ENCODE peak calls at places on chromosomes 1 and 21, in ten cellular contexts. One of them, this sample, is unnamed.

GRCh38 chr1:75257424-75257823 is 123.2 kb downstream of the LHX8 start:
- DNase-seq in K562: no peak
- DNase-seq in caudate nucleus: no peak
- DNase-seq in endothelial cell of umbilical vein: no peak
- DNase-seq in GM23248: no peak
- DNase-seq in HCT116: no peak
- DNase-seq in heart right ventricle: no peak
- DNase-seq in foreskin keratinocyte: no peak
- DNase-seq in naive thymus-derived CD4-positive, alpha-beta T cell: no peak
- DNase-seq in Peyer's patch: no peak
- DNase-seq in this sample: no peak

GRCh38 chr1:8797230-8797629 is 20.2 kb downstream of the RERE start:
- DNase-seq in K562: no peak
- DNase-seq in caudate nucleus: no peak
- DNase-seq in endothelial cell of umbilical vein: no peak
- DNase-seq in GM23248: peak
- DNase-seq in HCT116: no peak
- DNase-seq in heart right ventricle: no peak
- DNase-seq in foreskin keratinocyte: peak
- DNase-seq in naive thymus-derived CD4-positive, alpha-beta T cell: no peak
- DNase-seq in Peyer's patch: no peak
- DNase-seq in this sample: peak

GRCh38 chr1:2588661-2589330 is 2.2 kb downstream of the PRXL2B start:
- DNase-seq in K562: no peak
- DNase-seq in caudate nucleus: no peak
- DNase-seq in endothelial cell of umbilical vein: no peak
- DNase-seq in GM23248: no peak
- DNase-seq in HCT116: no peak
- DNase-seq in heart right ventricle: peak
- DNase-seq in foreskin keratinocyte: no peak
- DNase-seq in naive thymus-derived CD4-positive, alpha-beta T cell: no peak
- DNase-seq in Peyer's patch: no peak
- DNase-seq in this sample: no peak

GRCh38 chr1:241401156-241401555 is 44.2 kb upstream of the RGS7 start:
- DNase-seq in K562: no peak
- DNase-seq in caudate nucleus: no peak
- DNase-seq in endothelial cell of umbilical vein: no peak
- DNase-seq in GM23248: no peak
- DNase-seq in HCT116: no peak
- DNase-seq in heart right ventricle: no peak
- DNase-seq in foreskin keratinocyte: no peak
- DNase-seq in naive thymus-derived CD4-positive, alpha-beta T cell: no peak
- DNase-seq in Peyer's patch: no peak
- DNase-seq in this sample: no peak

GRCh38 chr1:208541225-208541855 is 297.2 kb upstream of the PLXNA2 start:
- DNase-seq in K562: no peak
- DNase-seq in caudate nucleus: peak
- DNase-seq in endothelial cell of umbilical vein: no peak
- DNase-seq in GM23248: no peak
- DNase-seq in HCT116: no peak
- DNase-seq in heart right ventricle: no peak
- DNase-seq in foreskin keratinocyte: peak
- DNase-seq in naive thymus-derived CD4-positive, alpha-beta T cell: no peak
- DNase-seq in Peyer's patch: no peak
- DNase-seq in this sample: no peak

GRCh38 chr1:211951856-211952255 is 83.5 kb downstream of the INTS7 start:
- DNase-seq in K562: no peak
- DNase-seq in caudate nucleus: no peak
- DNase-seq in endothelial cell of umbilical vein: peak
- DNase-seq in GM23248: peak
- DNase-seq in HCT116: peak
- DNase-seq in heart right ventricle: no peak
- DNase-seq in foreskin keratinocyte: peak
- DNase-seq in naive thymus-derived CD4-positive, alpha-beta T cell: no peak
- DNase-seq in Peyer's patch: peak
- DNase-seq in this sample: peak

GRCh38 chr1:183180213-183180612 is 5.9 kb upstream of the LAMC2 start:
- DNase-seq in K562: no peak
- DNase-seq in caudate nucleus: no peak
- DNase-seq in endothelial cell of umbilical vein: peak
- DNase-seq in GM23248: peak
- DNase-seq in HCT116: no peak
- DNase-seq in heart right ventricle: no peak
- DNase-seq in foreskin keratinocyte: peak
- DNase-seq in naive thymus-derived CD4-positive, alpha-beta T cell: no peak
- DNase-seq in Peyer's patch: peak
- DNase-seq in this sample: no peak

GRCh38 chr1:84006574-84006973 is 7.6 kb upstream of the TTLL7 start:
- DNase-seq in K562: no peak
- DNase-seq in caudate nucleus: no peak
- DNase-seq in endothelial cell of umbilical vein: no peak
- DNase-seq in GM23248: no peak
- DNase-seq in HCT116: no peak
- DNase-seq in heart right ventricle: no peak
- DNase-seq in foreskin keratinocyte: no peak
- DNase-seq in naive thymus-derived CD4-positive, alpha-beta T cell: no peak
- DNase-seq in Peyer's patch: no peak
- DNase-seq in this sample: no peak

GRCh38 chr21:39373634-39374033 is 24.7 kb upstream of the HMGN1 start:
- DNase-seq in K562: no peak
- DNase-seq in caudate nucleus: no peak
- DNase-seq in endothelial cell of umbilical vein: peak
- DNase-seq in GM23248: peak
- DNase-seq in HCT116: no peak
- DNase-seq in heart right ventricle: no peak
- DNase-seq in foreskin keratinocyte: peak
- DNase-seq in naive thymus-derived CD4-positive, alpha-beta T cell: peak
- DNase-seq in Peyer's patch: no peak
- DNase-seq in this sample: no peak

GRCh38 chr21:39375446-39375845 is 26.6 kb upstream of the HMGN1 start:
- DNase-seq in K562: no peak
- DNase-seq in caudate nucleus: no peak
- DNase-seq in endothelial cell of umbilical vein: no peak
- DNase-seq in GM23248: no peak
- DNase-seq in HCT116: no peak
- DNase-seq in heart right ventricle: no peak
- DNase-seq in foreskin keratinocyte: no peak
- DNase-seq in naive thymus-derived CD4-positive, alpha-beta T cell: no peak
- DNase-seq in Peyer's patch: no peak
- DNase-seq in this sample: no peak

GRCh38 chr21:39377444-39378050 is 28.7 kb upstream of the HMGN1 start:
- DNase-seq in K562: peak
- DNase-seq in caudate nucleus: no peak
- DNase-seq in endothelial cell of umbilical vein: peak
- DNase-seq in GM23248: peak
- DNase-seq in HCT116: no peak
- DNase-seq in heart right ventricle: no peak
- DNase-seq in foreskin keratinocyte: peak
- DNase-seq in naive thymus-derived CD4-positive, alpha-beta T cell: no peak
- DNase-seq in Peyer's patch: no peak
- DNase-seq in this sample: peak

DNA sequence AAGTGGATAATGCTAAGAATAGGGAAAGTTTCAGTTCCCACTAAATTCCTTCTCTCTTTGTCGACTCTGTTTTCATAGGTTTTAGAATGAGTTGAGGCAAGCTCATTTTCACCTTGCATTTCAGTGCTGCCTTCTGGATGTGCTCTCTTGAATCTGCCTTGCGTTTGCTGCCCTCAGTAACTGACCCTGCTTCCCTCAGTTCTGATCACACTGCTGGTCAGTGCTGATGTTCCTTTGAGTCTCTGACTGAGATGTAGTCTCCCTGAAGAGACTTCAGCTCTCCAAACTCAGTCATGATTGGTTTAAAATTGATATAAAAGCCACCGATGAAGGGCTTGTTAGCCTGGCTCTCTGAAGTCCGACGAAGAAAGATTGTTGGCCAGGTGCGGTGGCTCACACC is 25.2 kb upstream of the HMGN1 start:
- DNase-seq in K562: no peak
- DNase-seq in caudate nucleus: no peak
- DNase-seq in endothelial cell of umbilical vein: no peak
- DNase-seq in GM23248: no peak
- DNase-seq in HCT116: no peak
- DNase-seq in heart right ventricle: no peak
- DNase-seq in foreskin keratinocyte: peak
- DNase-seq in naive thymus-derived CD4-positive, alpha-beta T cell: no peak
- DNase-seq in Peyer's patch: no peak
- DNase-seq in this sample: no peak
- H3K27ac ChIP-seq in K562: no peak
- H3K27ac ChIP-seq in caudate nucleus: no peak
- H3K27ac ChIP-seq in endothelial cell of umbilical vein: no peak
- H3K27ac ChIP-seq in GM23248: no peak
- H3K27ac ChIP-seq in HCT116: no peak
- H3K27ac ChIP-seq in heart right ventricle: no peak
- H3K27ac ChIP-seq in foreskin keratinocyte: no peak
- H3K27ac ChIP-seq in naive thymus-derived CD4-positive, alpha-beta T cell: no peak
- H3K27ac ChIP-seq in Peyer's patch: no peak
- H3K27ac ChIP-seq in this sample: no peak

DNA sequence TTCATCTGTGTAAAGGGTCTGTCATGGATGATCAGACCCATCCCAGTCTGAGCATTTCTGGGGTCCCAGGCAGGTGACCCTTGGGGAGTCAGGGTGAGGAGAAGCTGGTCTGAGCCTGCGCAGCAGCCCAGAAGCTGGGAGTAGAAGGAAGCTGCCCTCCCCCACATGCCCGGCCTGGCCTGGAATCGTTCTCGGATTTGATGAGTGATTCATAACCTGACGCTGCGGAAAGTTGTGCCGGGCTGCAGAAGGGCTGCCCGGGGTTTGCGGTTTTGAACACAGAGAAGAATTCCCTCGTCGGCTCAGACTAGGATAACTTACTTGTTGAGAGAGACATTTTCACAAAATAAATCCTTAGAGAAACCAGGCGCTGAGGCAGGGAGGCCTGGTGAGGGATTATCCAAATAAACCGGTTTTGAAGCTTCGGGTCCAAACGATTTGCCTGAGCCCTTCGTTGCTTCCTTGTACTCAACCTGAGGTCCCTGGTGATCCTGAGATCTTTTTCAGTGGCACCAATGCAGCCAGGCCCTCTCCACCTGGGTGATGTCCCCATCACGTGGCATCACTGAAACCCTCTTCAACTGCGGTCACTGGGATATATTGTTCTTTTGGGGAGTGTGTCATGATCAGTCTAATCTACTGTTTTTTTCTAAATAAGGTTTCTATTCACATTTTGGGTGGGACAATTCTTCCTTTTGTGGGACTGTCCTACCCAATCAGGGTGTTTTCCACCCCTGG is 29.2 kb downstream of the EPHB2 start:
- DNase-seq in K562: peak
- DNase-seq in caudate nucleus: no peak
- DNase-seq in endothelial cell of umbilical vein: peak
- DNase-seq in GM23248: peak
- DNase-seq in HCT116: no peak
- DNase-seq in heart right ventricle: no peak
- DNase-seq in foreskin keratinocyte: peak
- DNase-seq in naive thymus-derived CD4-positive, alpha-beta T cell: no peak
- DNase-seq in Peyer's patch: peak
- DNase-seq in this sample: no peak
- H3K27ac ChIP-seq in K562: no peak
- H3K27ac ChIP-seq in caudate nucleus: no peak
- H3K27ac ChIP-seq in endothelial cell of umbilical vein: peak
- H3K27ac ChIP-seq in GM23248: peak
- H3K27ac ChIP-seq in HCT116: peak
- H3K27ac ChIP-seq in heart right ventricle: no peak
- H3K27ac ChIP-seq in foreskin keratinocyte: no peak
- H3K27ac ChIP-seq in naive thymus-derived CD4-positive, alpha-beta T cell: no peak
- H3K27ac ChIP-seq in Peyer's patch: no peak
- H3K27ac ChIP-seq in this sample: no peak

DNA sequence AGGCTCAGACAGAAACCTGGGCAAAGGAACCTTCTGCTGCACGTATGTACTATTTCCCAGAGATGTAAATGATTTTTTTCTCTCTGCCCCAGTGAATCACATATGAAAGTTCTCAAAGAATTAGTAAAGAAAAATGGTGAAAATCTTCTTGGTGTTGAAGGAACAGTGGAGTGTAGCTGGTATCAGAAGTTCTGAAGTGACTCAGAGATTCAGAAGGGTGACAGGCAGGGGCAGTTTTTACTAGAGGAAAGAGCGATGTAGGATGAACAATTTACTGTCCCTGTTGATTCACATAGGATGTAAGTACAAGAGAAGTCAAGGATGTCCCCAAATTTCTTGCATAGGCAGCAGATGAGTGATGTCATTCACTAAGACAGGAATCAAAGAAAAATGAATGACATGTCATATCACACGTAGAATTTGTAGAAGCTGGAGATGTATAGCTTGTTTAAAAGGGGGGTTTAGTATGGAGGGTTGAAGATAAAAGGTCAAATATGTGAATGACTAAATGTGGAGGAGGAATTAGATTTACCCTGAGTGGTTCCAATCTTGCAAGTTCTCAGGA is 26.4 kb downstream of the WLS start:
- DNase-seq in K562: no peak
- DNase-seq in caudate nucleus: no peak
- DNase-seq in endothelial cell of umbilical vein: peak
- DNase-seq in GM23248: no peak
- DNase-seq in HCT116: no peak
- DNase-seq in heart right ventricle: no peak
- DNase-seq in foreskin keratinocyte: no peak
- DNase-seq in naive thymus-derived CD4-positive, alpha-beta T cell: no peak
- DNase-seq in Peyer's patch: no peak
- DNase-seq in this sample: no peak
- H3K27ac ChIP-seq in K562: no peak
- H3K27ac ChIP-seq in caudate nucleus: no peak
- H3K27ac ChIP-seq in endothelial cell of umbilical vein: peak
- H3K27ac ChIP-seq in GM23248: no peak
- H3K27ac ChIP-seq in HCT116: no peak
- H3K27ac ChIP-seq in heart right ventricle: peak
- H3K27ac ChIP-seq in foreskin keratinocyte: no peak
- H3K27ac ChIP-seq in naive thymus-derived CD4-positive, alpha-beta T cell: no peak
- H3K27ac ChIP-seq in Peyer's patch: no peak
- H3K27ac ChIP-seq in this sample: no peak

DNA sequence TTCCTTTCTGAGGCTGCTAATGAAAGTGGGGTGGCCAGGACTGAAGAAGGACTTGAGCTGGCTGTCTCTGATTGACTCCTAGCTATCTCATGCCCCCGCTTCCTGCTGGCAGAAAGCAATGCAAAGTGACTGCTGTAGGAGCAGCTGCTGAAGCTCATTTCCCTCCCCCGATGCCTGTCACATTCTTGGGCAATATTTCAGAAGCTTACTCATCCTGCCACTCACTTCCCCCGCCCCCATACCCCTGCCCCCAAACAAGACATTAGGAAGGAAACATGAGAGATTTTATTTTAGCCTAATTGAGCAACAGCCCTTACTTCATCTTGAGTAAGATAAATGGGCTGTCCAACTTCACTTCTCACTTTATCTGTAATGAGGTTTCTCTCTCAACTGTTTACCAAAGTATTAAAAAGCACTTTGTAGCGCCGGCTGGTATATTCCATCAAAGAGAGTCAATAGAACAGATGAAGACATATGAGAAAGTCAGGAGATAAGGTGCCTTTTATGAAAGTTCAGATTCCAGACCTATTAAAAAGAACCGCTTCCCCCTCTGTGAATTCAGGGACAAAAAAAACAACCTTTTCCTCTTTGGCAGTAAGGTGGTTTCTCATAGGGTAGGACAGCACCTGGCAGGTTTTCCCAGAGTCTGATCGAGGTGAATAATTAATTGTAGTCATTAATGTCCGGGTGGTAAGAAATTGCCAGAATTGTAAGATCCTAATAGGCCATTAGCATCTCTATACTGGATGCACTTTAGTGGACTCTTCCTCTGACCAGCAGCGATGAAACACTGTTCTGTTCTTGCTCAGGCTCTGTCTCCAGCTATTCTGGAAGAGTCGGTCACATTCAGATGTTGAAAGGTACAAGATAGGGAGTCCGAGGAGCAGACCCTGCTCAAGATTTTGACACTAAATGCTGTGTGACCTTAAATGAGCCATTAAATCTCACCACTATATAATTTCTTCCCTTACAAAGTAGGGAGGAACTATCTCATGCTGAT is 70.2 kb downstream of the SH3GLB1 start:
- DNase-seq in K562: peak
- DNase-seq in caudate nucleus: peak
- DNase-seq in endothelial cell of umbilical vein: peak
- DNase-seq in GM23248: peak
- DNase-seq in HCT116: peak
- DNase-seq in heart right ventricle: peak
- DNase-seq in foreskin keratinocyte: peak
- DNase-seq in naive thymus-derived CD4-positive, alpha-beta T cell: peak
- DNase-seq in Peyer's patch: peak
- DNase-seq in this sample: peak
- H3K27ac ChIP-seq in K562: peak
- H3K27ac ChIP-seq in caudate nucleus: peak
- H3K27ac ChIP-seq in endothelial cell of umbilical vein: peak
- H3K27ac ChIP-seq in GM23248: no peak
- H3K27ac ChIP-seq in HCT116: no peak
- H3K27ac ChIP-seq in heart right ventricle: peak
- H3K27ac ChIP-seq in foreskin keratinocyte: no peak
- H3K27ac ChIP-seq in naive thymus-derived CD4-positive, alpha-beta T cell: no peak
- H3K27ac ChIP-seq in Peyer's patch: no peak
- H3K27ac ChIP-seq in this sample: peak

This sample was measured in epithelial cell of prostate.